ENCODE peak calls at places on chromosomes 1 and 21, in four cellular contexts. E is kidney epithelial cell, S is hepatocyte, X is MG63. Q is an unnamed sample. For H3K27me3, the result is how much of the 10 kb centered on the place peaks cover.

GRCh38 chr21:40373760-40374159 is 473.2 kb downstream of the DSCAM start:
- DNase-seq in E (no peak), X (no peak), S (no peak), Q (no peak)

GRCh38 chr1:109133815-109134214 is 19.9 kb downstream of the ELAPOR1 start:
- DNase-seq in E (no peak), S (no peak), X (peak), Q (no peak)

GRCh38 chr1:4170548-4170947 is 270.5 kb upstream of the C1orf174 start:
- DNase-seq in X (no peak), E (no peak), S (no peak), Q (no peak)

GRCh38 chr1:167207940-167208623 is 12.6 kb upstream of the POU2F1 start:
- DNase-seq in X (no peak), S (no peak), E (no peak), Q (no peak)

GRCh38 chr1:116415699-116416533 is 42.9 kb downstream of the ATP1A1 start:
- DNase-seq in E (no peak), X (no peak), S (no peak), Q (no peak)

GRCh38 chr1:7579016-7579415 is 192.1 kb upstream of the VAMP3 start:
- DNase-seq in S (no peak), X (no peak), E (no peak), Q (no peak)

GRCh38 chr1:214444159-214444939 is 107.1 kb downstream of the PTPN14 start:
- DNase-seq in S (no peak), X (no peak), E (no peak), Q (no peak)

GRCh38 chr1:244065063-244065788 is 14.1 kb downstream of the ZBTB18 start:
- DNase-seq in E (peak), S (peak), X (peak), Q (no peak)

GRCh38 chr1:178066904-178067531 is 26.9 kb upstream of the RASAL2 start:
- DNase-seq in X (no peak), E (no peak), S (no peak), Q (no peak)

GRCh38 chr1:175881571-175881970 is 138.2 kb upstream of the TNR start:
- DNase-seq in S (no peak), X (no peak), E (no peak), Q (no peak)

GRCh38 chr1:185894806-185895205 is 160.6 kb downstream of the HMCN1 start:
- DNase-seq in X (no peak), S (no peak), E (no peak), Q (no peak)

GRCh38 chr21:31397515-31397926 is 53.5 kb upstream of the TIAM1 start:
- DNase-seq in E (no peak), S (peak), X (no peak), Q (peak)

GRCh38 chr1:112522621-112523020 is 13.9 kb downstream of the WNT2B start:
- DNase-seq in X (peak), S (peak), E (peak), Q (peak)

GRCh38 chr1:11908139-11909021 is 17.8 kb downstream of the KIAA2013 start:
- DNase-seq in X (peak), E (peak), S (peak), Q (peak)

GRCh38 chr1:203599875-203600781 is 26.5 kb upstream of the ATP2B4 start:
- DNase-seq in X (no peak), E (no peak), S (no peak), Q (no peak)

GRCh38 chr1:203480525-203481084 is 5.0 kb downstream of the PRELP start:
- DNase-seq in E (no peak), S (peak), X (peak), Q (peak)

GRCh38 chr1:91736999-91737615 is 148.8 kb downstream of the TGFBR3 start:
- DNase-seq in S (peak), E (peak), X (peak), Q (no peak)

GRCh38 chr1:102937401-102937800 is 170.9 kb downstream of the COL11A1 start:
- DNase-seq in E (no peak), S (no peak), X (no peak), Q (no peak)

GRCh38 chr1:24294228-24294672 is 24.9 kb upstream of the GRHL3 start:
- DNase-seq in S (peak), E (peak), X (peak), Q (no peak)

GRCh38 chr1:6547301-6547700 is 7.0 kb downstream of the NOL9 start:
- DNase-seq in S (no peak), E (no peak), X (no peak), Q (no peak)

GRCh38 chr1:22533244-22533643 is 30.0 kb upstream of the EPHA8 start:
- DNase-seq in S (no peak), E (no peak), X (no peak), Q (peak)

GRCh38 chr21:35349378-35350080 is 300.4 kb upstream of the RUNX1 start:
- DNase-seq in E (no peak), X (peak), S (no peak), Q (no peak)

GRCh38 chr1:201127755-201128455 is 921 bp upstream of the ASCL5 start:
- DNase-seq in X (no peak), E (no peak), S (no peak), Q (no peak)

DNA sequence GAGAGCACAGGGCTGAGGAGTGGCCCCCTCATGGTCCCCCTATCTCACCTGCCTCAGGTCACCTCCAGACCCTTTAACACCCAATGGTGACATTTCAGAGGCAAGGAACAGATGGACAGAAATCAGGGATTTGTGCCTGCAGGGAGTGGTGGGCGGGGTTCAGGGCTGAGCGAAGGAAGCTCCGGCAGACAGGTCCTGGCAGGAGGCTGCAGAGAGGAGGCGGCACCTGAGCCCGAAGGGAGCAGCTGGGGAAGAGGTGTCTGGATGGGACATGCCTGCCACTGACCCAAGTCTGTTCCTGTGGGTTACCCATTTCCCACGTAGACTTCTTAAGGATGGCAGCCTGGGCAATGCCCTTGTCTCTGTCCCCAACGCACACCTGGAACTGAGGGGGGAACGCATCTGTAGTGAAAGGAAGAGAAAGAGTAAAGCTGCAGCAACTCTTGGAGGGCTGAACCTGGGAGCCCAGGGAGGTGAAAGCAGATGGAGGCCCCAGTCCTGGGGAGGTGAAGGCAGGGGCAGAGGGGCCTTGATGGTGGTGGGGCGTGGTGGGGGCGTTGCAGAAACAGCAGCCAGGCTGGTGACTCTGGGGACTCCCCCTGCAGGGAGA is 61.6 kb upstream of the ADARB1 start:
- DNase-seq in E (no peak), S (peak), X (peak), Q (peak)
- H3K4me3 ChIP-seq in E (no peak), S (no peak), X (no peak), Q (no peak)

GRCh38 chr21:42651515-42652401 is 1.7 kb upstream of the PDE9A start:
- DNase-seq in S (no peak), X (no peak), E (no peak), Q (no peak)

GRCh38 chr21:42652527-42653491 is 612 bp upstream of the PDE9A start:
- DNase-seq in E (no peak), S (peak), X (peak), Q (peak)

GRCh38 chr21:42649122-42650032 is 4.0 kb upstream of the PDE9A start:
- DNase-seq in E (no peak), X (no peak), S (no peak), Q (no peak)

GRCh38 chr21:42650033-42650370 is 3.4 kb upstream of the PDE9A start:
- DNase-seq in S (no peak), E (no peak), X (no peak), Q (no peak)

DNA sequence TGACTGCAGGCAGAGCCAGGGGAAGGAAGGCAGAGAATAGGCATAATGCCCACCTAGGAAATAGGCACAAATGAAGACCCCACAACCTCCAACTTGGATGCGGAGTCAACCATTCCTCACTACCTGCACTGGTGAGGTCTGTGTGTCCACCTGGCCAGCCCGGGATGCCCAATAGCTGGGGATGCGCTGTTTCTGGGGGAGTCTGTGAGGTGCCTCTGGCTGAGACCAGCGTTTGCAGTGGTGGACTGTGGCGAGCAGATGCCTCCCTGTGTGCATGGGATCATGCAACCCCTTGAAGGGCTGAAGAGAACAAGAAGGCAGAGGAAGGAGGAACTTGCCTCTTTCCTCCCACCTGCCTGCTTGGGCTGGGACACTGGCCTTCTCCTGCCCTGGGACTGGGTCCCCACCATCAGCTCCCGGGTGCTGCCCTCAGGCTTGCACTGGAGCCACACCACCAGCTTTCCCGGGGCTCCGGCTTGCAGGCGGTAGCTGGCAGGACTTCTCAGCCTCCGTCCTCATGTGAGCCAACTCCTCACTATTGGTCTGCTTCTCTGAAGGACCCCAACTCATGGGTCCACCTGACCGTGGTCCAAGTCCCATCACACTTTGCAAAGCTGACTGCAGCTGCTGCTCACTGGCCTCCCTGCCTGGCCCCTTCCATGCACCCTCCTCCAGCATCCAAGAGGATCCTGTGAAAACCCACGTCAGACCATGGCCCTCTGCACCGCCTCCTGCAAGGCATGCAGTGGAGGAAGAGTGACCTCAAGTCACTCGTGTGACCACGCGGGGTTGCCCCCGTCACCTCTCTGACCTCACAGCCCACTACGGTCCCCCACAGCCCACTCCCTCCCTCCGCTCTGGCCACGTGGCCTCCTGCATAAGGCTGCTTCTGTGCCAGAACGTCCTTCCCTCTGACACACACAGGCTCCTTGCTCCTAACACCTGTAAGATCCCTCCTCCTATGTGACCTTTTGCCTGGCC is 2.7 kb upstream of the PDE9A start:
- DNase-seq in E (no peak), S (no peak), X (no peak), Q (no peak)
- H3K27me3 ChIP-seq in E (under half), S (under half), X (under half), Q (under half)

DNA sequence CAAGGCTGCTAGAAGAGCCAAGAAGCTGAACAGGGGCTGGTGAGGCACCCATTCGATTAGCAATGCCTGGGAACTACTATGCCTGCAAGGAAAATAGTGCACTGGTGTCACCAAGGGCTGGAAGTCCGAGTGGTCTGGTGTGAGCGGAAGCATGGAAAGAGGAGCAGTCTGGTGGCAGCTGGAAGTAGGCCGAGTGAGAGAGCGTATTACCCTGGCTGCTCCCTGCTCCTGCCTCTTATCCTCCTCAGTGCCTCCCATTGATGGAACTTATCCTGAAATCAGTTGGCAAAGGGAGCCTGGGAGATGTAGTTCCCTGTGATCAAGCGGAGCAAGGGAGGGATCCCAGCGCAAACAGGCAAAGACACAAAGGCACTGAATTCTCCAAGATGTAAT is 9.6 kb downstream of the SMAP2 start:
- DNase-seq in S (no peak), E (no peak), X (peak), Q (no peak)
- H3K4me3 ChIP-seq in S (no peak), E (no peak), X (peak), Q (no peak)

DNA sequence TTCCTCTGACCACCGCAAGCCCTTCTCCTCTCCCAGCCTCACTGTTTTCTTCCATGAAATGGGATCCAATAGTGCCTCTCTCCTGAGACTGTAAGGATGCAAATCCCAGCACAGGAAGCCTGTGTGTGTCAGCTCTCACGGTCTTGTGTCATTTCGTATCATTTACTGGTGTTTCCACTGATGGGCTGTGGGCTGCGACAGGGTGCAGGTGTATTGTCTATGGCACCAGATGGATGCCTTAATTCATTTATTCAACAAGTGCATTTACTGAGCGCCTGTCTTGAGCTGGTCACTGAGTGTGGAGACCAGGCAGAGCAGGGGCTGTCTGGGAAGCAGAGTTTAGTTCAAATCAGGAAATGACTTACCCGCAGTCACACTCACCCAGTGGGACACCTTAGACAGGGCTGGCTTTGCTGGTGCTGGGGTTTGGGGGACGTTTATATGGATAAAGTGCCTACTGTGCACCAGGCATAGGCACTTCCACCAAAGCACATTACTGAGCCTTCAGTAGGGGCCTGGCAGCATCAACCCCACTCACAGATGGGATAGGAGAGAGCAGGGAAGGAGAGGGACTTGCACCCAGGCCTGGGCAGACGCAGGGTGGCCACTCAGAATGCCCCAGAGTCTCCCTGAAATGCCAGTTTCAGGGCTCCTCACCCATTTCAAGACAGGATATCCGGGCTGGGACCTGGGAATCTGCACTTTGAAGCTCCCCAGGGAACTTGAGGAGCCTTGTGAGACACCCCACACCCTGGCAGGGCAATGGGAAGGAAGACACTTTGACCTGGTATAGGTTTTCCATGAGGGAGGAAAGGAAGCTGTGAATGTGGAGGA is 398.9 kb downstream of the MATN1 start:
- DNase-seq in S (no peak), X (no peak), E (no peak), Q (no peak)
- H3K27me3 ChIP-seq in S (under half), X (under half), E (under half), Q (under half)

DNA sequence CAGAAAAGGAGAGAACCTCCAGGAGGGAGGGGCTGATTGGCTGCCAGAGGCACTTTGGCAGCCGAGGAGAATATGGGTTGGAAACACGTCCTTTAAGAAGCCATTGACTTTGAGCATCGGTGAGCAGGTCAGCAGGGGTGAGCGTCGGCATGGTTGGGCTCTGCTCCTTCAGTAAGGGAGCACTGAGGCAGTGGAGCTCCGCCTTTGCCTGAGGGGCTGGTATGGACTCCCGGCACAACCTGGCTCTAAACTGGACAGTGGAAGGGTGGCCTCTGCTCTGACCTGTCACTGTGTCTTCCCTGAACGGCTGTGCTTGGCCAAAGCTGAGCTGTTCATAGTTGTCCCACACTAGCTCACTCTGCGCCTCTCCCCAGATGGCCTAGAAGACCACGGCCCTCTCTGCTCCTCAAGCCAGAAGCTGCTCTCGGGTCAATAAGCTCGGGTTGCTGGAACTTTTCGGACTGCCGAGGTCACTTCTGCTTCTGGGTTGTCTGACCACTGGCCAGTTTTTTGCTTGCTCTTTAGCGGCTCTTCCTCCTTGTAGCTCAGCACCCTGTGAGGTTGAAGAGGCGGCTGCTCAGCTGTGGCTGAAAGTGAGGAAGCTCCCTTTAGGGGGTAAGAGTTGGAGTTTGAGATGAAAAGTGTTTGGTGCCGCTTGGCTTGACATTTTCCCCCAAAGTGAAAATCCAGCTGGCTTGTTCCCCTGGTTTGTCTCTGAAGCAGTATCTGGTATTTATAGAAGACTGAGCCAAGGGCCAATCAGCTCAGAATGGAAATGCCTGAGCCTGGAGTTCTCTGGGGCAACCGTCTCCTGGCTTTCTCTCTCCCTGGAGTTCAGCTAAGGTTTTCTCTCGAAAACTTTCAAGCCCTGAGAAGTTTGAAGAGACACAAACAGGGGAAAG is 72.3 kb downstream of the SYT6 start:
- DNase-seq in S (no peak), X (no peak), E (no peak), Q (no peak)
- H3K4me3 ChIP-seq in S (no peak), X (no peak), E (no peak), Q (no peak)

GRCh38 chr1:156894711-156895407 is 1.3 kb downstream of the PEAR1 start:
- DNase-seq in X (no peak), E (no peak), S (peak), Q (no peak)
- H3K27me3 ChIP-seq in X (under half), E (under half), S (under half), Q (under half)

GRCh38 chr21:33071878-33072306 is 2.0 kb downstream of the OLIG1 start:
- DNase-seq in X (no peak), E (no peak), S (no peak), Q (no peak)
- H3K4me3 ChIP-seq in X (no peak), E (no peak), S (no peak), Q (peak)

GRCh38 chr1:236117710-236118109 is 24.6 kb upstream of the GPR137B start:
- DNase-seq in X (no peak), S (no peak), E (no peak), Q (no peak)
- H3K27me3 ChIP-seq in X (under half), S (under half), E (under half), Q (under half)

DNA sequence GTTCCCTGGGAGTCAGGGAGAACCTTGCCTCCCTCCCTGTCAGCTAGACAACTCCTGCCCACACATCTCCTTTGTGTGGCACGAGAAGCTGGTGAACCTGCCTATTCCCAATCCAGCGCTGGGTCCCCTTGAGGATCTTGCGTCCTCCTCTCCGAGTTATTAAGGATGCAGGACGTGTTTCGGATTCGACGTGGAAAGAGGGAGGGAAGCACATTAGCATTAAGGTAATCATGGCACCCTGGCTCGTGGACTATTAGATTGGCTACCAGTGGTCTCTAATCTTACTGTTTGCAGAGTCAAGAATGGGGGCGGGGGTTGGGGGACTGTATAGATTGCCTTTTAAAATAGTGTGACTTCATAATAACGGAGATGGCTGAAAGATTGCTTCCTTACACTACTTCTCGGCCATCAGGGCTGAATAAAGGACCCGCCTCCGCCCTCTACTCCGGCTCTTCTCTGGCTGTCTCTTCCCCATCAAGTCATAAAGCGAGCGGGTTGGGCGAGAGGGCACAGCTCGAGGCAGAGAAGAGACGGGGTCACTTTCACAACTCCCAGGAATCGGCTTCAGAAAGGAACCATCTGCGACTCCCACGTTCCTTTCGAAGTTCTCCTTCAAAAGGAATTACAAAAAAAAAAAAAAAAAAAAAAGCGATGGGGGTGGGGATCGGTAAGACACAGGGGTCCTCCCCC is 1.7 kb downstream of the LRRC7 start:
- DNase-seq in E (no peak), S (no peak), X (no peak), Q (no peak)
- H3K4me3 ChIP-seq in E (peak), S (no peak), X (no peak), Q (no peak)

GRCh38 chr1:3084154-3084553 is 15.2 kb downstream of the PRDM16 start:
- DNase-seq in X (no peak), E (no peak), S (no peak), Q (no peak)

GRCh38 chr1:3085721-3086120 is 16.7 kb downstream of the PRDM16 start:
- DNase-seq in S (no peak), X (no peak), E (no peak), Q (no peak)

GRCh38 chr1:3082571-3083516 is 13.8 kb downstream of the PRDM16 start:
- DNase-seq in S (no peak), E (no peak), X (no peak), Q (no peak)

GRCh38 chr1:3086272-3086671 is 17.3 kb downstream of the PRDM16 start:
- DNase-seq in X (no peak), E (no peak), S (no peak), Q (no peak)

GRCh38 chr1:3084726-3085125 is 15.7 kb downstream of the PRDM16 start:
- DNase-seq in E (no peak), X (no peak), S (no peak), Q (no peak)
- H3K27me3 ChIP-seq in E (under half), X (under half), S (under half), Q (under half)